ENCODE peak calls at places on chromosomes 3 and 15, in seven cellular contexts. O is activated CD8-positive, alpha-beta T cell treated with anti-CD3 and anti-CD28 coated beads, Interleukin-2, amount 10 ng/mL, durations not matched to agents 7 days and 5 days; F is KBM-7; T is GM13976; M is stimulated activated CD8-positive, alpha-beta memory T cell treated with anti-CD3 and anti-CD28 coated beads, Interleukin-7, amount 100 ng/mL, for 1 hour; D is HCT116; Q is activated CD8-positive, alpha-beta memory T cell treated with anti-CD3 and anti-CD28 coated beads for 48 hours. P is an unnamed sample.

GRCh38 chr3:182183716-182184430 is 472.1 kb downstream of the SOX2 start:
- DNase-seq in O (no peak), F (no peak), T (no peak), M (no peak), D (no peak), Q (no peak), P (no peak)

GRCh38 chr15:58260911-58261267 is 122.7 kb downstream of the AQP9 start:
- DNase-seq in O (no peak), F (no peak), T (no peak), M (no peak), D (no peak), Q (no peak), P (no peak)

GRCh38 chr3:187946031-187946691 is 200.9 kb upstream of the BCL6 start:
- DNase-seq in O (no peak), F (no peak), T (no peak), M (no peak), D (no peak), Q (no peak), P (no peak)

GRCh38 chr15:74011610-74012009 is 17.1 kb downstream of the PML start:
- DNase-seq in O (no peak), F (no peak), T (no peak), M (no peak), D (no peak), Q (no peak), P (no peak)

GRCh38 chr15:87348746-87349145 is 907.8 kb downstream of the NTRK3 start:
- DNase-seq in O (no peak), F (no peak), T (no peak), M (no peak), D (no peak), Q (no peak), P (no peak)

GRCh38 chr3:121855555-121855954 is 20.5 kb downstream of the EAF2 start:
- DNase-seq in O (no peak), F (peak; percentile 47), T (no peak), M (no peak), D (peak; percentile 26), Q (no peak), P (no peak)

GRCh38 chr3:72099331-72100061 is 314.5 kb upstream of the PROK2 start:
- DNase-seq in O (no peak), F (no peak), T (no peak), M (no peak), D (no peak), Q (no peak), P (no peak)

GRCh38 chr15:77599899-77600298 is 32.8 kb downstream of the LINGO1 start:
- DNase-seq in O (peak; percentile 22), F (peak; percentile 67), T (no peak), M (no peak), D (peak; percentile 61), Q (no peak), P (no peak)

GRCh38 chr15:76718863-76719262 is 186.3 kb downstream of the SCAPER start:
- DNase-seq in O (no peak), F (no peak), T (no peak), M (no peak), D (no peak), Q (no peak), P (no peak)

GRCh38 chr3:48411041-48411588 is 18.8 kb downstream of the PLXNB1 start:
- DNase-seq in O (no peak), F (no peak), T (no peak), M (no peak), D (no peak), Q (no peak), P (no peak)

GRCh38 chr3:184230603-184231528 is 1.5 kb downstream of the VWA5B2 start:
- DNase-seq in O (no peak), F (no peak), T (no peak), M (no peak), D (no peak), Q (no peak), P (peak; percentile 34)

GRCh38 chr3:24145981-24146822 is 201.1 kb downstream of the NR1D2 start:
- DNase-seq in O (no peak), F (no peak), T (no peak), M (no peak), D (no peak), Q (no peak), P (no peak)

GRCh38 chr15:54312528-54312927 is 334.3 kb downstream of the UNC13C start:
- DNase-seq in O (no peak), F (no peak), T (no peak), M (no peak), D (no peak), Q (no peak), P (no peak)

GRCh38 chr3:168117853-168118313 is 22.2 kb upstream of the GOLIM4 start:
- DNase-seq in O (no peak), F (no peak), T (no peak), M (no peak), D (no peak), Q (no peak), P (no peak)

GRCh38 chr15:31552482-31553099 is 226.0 kb downstream of the KLF13 start:
- DNase-seq in O (no peak), F (no peak), T (no peak), M (no peak), D (no peak), Q (no peak), P (no peak)

GRCh38 chr3:72487078-72487765 is 361.0 kb downstream of the SHQ1 start:
- DNase-seq in O (no peak), F (peak; percentile 7), T (peak; percentile 54), M (no peak), D (peak; percentile 19), Q (no peak), P (peak; percentile 20)

GRCh38 chr3:47113669-47114365 is 50.1 kb downstream of the SETD2 start:
- DNase-seq in O (no peak), F (peak; percentile 74), T (no peak), M (no peak), D (no peak), Q (no peak), P (no peak)

GRCh38 chr3:37896775-37897174 is 35.1 kb downstream of the CTDSPL start:
- DNase-seq in O (no peak), F (no peak), T (no peak), M (no peak), D (no peak), Q (no peak), P (no peak)

GRCh38 chr15:98051734-98052133 is 91.2 kb downstream of the ARRDC4 start:
- DNase-seq in O (no peak), F (no peak), T (no peak), M (no peak), D (no peak), Q (no peak), P (no peak)

GRCh38 chr3:26624209-26624775 is 1.7 kb downstream of the LRRC3B start:
- DNase-seq in O (no peak), F (no peak), T (peak; percentile 19), M (no peak), D (no peak), Q (no peak), P (no peak)

GRCh38 chr3:188796122-188796631 is 375.6 kb upstream of the TPRG1 start:
- DNase-seq in O (no peak), F (peak; percentile 49), T (peak; percentile 34), M (no peak), D (no peak), Q (no peak), P (peak; percentile 14)